ENCODE peak calls at places on chromosome 11, in seven cellular contexts. One of them, this sample, is unnamed.

GRCh38 chr11:63851354-63851753 is 12.4 kb downstream of the MARK2 start:
- DNase-seq in dorsolateral prefrontal cortex: no peak
- DNase-seq in adrenal gland: no peak
- DNase-seq in tibial artery: no peak
- DNase-seq in brain microvascular endothelial cell: no peak
- DNase-seq in GM23248: no peak
- DNase-seq in heart right ventricle: no peak
- DNase-seq in this sample: no peak

GRCh38 chr11:1437500-1437899 is 47.8 kb downstream of the BRSK2 start:
- DNase-seq in dorsolateral prefrontal cortex: no peak
- DNase-seq in GM23248: peak; percentile 60
- DNase-seq in heart right ventricle: peak; percentile 69
- DNase-seq in brain microvascular endothelial cell: peak; percentile 26
- DNase-seq in tibial artery: no peak
- DNase-seq in adrenal gland: no peak
- DNase-seq in this sample: no peak

GRCh38 chr11:57482782-57483569 is 22.6 kb downstream of the RTN4RL2 start:
- DNase-seq in heart right ventricle: peak; percentile 46
- DNase-seq in tibial artery: no peak
- DNase-seq in brain microvascular endothelial cell: peak; percentile 5
- DNase-seq in adrenal gland: no peak
- DNase-seq in GM23248: peak; percentile 74
- DNase-seq in dorsolateral prefrontal cortex: no peak
- DNase-seq in this sample: no peak

GRCh38 chr11:111417766-111418435 is 38.8 kb upstream of the POU2AF1 start:
- DNase-seq in heart right ventricle: peak; percentile 26
- DNase-seq in tibial artery: no peak
- DNase-seq in dorsolateral prefrontal cortex: no peak
- DNase-seq in brain microvascular endothelial cell: peak; percentile 31
- DNase-seq in adrenal gland: no peak
- DNase-seq in GM23248: peak; percentile 48
- DNase-seq in this sample: no peak

GRCh38 chr11:76735841-76736240 is 47.3 kb upstream of the TSKU start:
- DNase-seq in heart right ventricle: no peak
- DNase-seq in dorsolateral prefrontal cortex: no peak
- DNase-seq in brain microvascular endothelial cell: no peak
- DNase-seq in tibial artery: no peak
- DNase-seq in GM23248: no peak
- DNase-seq in adrenal gland: no peak
- DNase-seq in this sample: no peak

GRCh38 chr11:68569357-68569756 is 108.8 kb downstream of the PPP6R3 start:
- DNase-seq in adrenal gland: no peak
- DNase-seq in GM23248: no peak
- DNase-seq in brain microvascular endothelial cell: no peak
- DNase-seq in heart right ventricle: no peak
- DNase-seq in tibial artery: no peak
- DNase-seq in dorsolateral prefrontal cortex: no peak
- DNase-seq in this sample: no peak

GRCh38 chr11:81030186-81030585 is 1589.4 kb upstream of the TENM4 start:
- DNase-seq in heart right ventricle: no peak
- DNase-seq in dorsolateral prefrontal cortex: no peak
- DNase-seq in adrenal gland: no peak
- DNase-seq in brain microvascular endothelial cell: no peak
- DNase-seq in tibial artery: no peak
- DNase-seq in GM23248: no peak
- DNase-seq in this sample: no peak

GRCh38 chr11:111170761-111171379 is 74.7 kb upstream of the POU2AF2 start:
- DNase-seq in GM23248: no peak
- DNase-seq in tibial artery: no peak
- DNase-seq in dorsolateral prefrontal cortex: no peak
- DNase-seq in heart right ventricle: no peak
- DNase-seq in brain microvascular endothelial cell: no peak
- DNase-seq in adrenal gland: no peak
- DNase-seq in this sample: no peak

GRCh38 chr11:11620251-11620965 is 1.4 kb downstream of the GALNT18 start:
- DNase-seq in tibial artery: peak; percentile 80
- DNase-seq in brain microvascular endothelial cell: no peak
- DNase-seq in dorsolateral prefrontal cortex: no peak
- DNase-seq in heart right ventricle: peak; percentile 57
- DNase-seq in GM23248: peak; percentile 50
- DNase-seq in adrenal gland: peak; percentile 33
- DNase-seq in this sample: peak; percentile 64

GRCh38 chr11:72773291-72773690 is 20.6 kb downstream of the STARD10 start:
- DNase-seq in GM23248: peak; percentile 96
- DNase-seq in brain microvascular endothelial cell: peak; percentile 91
- DNase-seq in adrenal gland: peak; percentile 89
- DNase-seq in dorsolateral prefrontal cortex: peak; percentile 70
- DNase-seq in tibial artery: no peak
- DNase-seq in heart right ventricle: no peak
- DNase-seq in this sample: no peak

GRCh38 chr11:9089061-9089460 is 2.3 kb downstream of the SCUBE2 start:
- DNase-seq in GM23248: no peak
- DNase-seq in dorsolateral prefrontal cortex: no peak
- DNase-seq in tibial artery: no peak
- DNase-seq in brain microvascular endothelial cell: no peak
- DNase-seq in heart right ventricle: no peak
- DNase-seq in adrenal gland: no peak
- DNase-seq in this sample: no peak

GRCh38 chr11:102637731-102638130 is 12.6 kb upstream of the MMP20 start:
- DNase-seq in GM23248: no peak
- DNase-seq in adrenal gland: no peak
- DNase-seq in brain microvascular endothelial cell: no peak
- DNase-seq in heart right ventricle: no peak
- DNase-seq in tibial artery: no peak
- DNase-seq in dorsolateral prefrontal cortex: no peak
- DNase-seq in this sample: no peak

GRCh38 chr11:130427581-130428211 is 713 bp downstream of the ADAMTS8 start:
- DNase-seq in adrenal gland: no peak
- DNase-seq in brain microvascular endothelial cell: no peak
- DNase-seq in dorsolateral prefrontal cortex: no peak
- DNase-seq in GM23248: peak; percentile 58
- DNase-seq in heart right ventricle: no peak
- DNase-seq in tibial artery: no peak
- DNase-seq in this sample: no peak

GRCh38 chr11:118841469-118842222 is 42.0 kb upstream of the CXCR5 start:
- DNase-seq in adrenal gland: no peak
- DNase-seq in GM23248: no peak
- DNase-seq in heart right ventricle: no peak
- DNase-seq in dorsolateral prefrontal cortex: no peak
- DNase-seq in tibial artery: no peak
- DNase-seq in brain microvascular endothelial cell: no peak
- DNase-seq in this sample: no peak

GRCh38 chr11:117444256-117445096 is 116.8 kb downstream of the CEP164 start:
- DNase-seq in heart right ventricle: no peak
- DNase-seq in tibial artery: peak; percentile 32
- DNase-seq in adrenal gland: no peak
- DNase-seq in dorsolateral prefrontal cortex: no peak
- DNase-seq in GM23248: no peak
- DNase-seq in brain microvascular endothelial cell: no peak
- DNase-seq in this sample: no peak

GRCh38 chr11:115408036-115408911 is 95.9 kb downstream of the CADM1 start:
- DNase-seq in tibial artery: no peak
- DNase-seq in heart right ventricle: no peak
- DNase-seq in adrenal gland: peak; percentile 38
- DNase-seq in GM23248: no peak
- DNase-seq in brain microvascular endothelial cell: no peak
- DNase-seq in dorsolateral prefrontal cortex: no peak
- DNase-seq in this sample: no peak

GRCh38 chr11:98940913-98941312 is 79.8 kb upstream of the CNTN5 start:
- DNase-seq in GM23248: no peak
- DNase-seq in dorsolateral prefrontal cortex: no peak
- DNase-seq in adrenal gland: no peak
- DNase-seq in brain microvascular endothelial cell: no peak
- DNase-seq in heart right ventricle: no peak
- DNase-seq in tibial artery: no peak
- DNase-seq in this sample: no peak

GRCh38 chr11:77592727-77593126 is 3.0 kb downstream of the AQP11 start:
- DNase-seq in heart right ventricle: no peak
- DNase-seq in adrenal gland: no peak
- DNase-seq in tibial artery: no peak
- DNase-seq in brain microvascular endothelial cell: no peak
- DNase-seq in GM23248: no peak
- DNase-seq in dorsolateral prefrontal cortex: no peak
- DNase-seq in this sample: no peak

GRCh38 chr11:60905047-60905446 is 1.3 kb downstream of the PRPF19 start:
- DNase-seq in heart right ventricle: no peak
- DNase-seq in adrenal gland: no peak
- DNase-seq in dorsolateral prefrontal cortex: no peak
- DNase-seq in GM23248: peak; percentile 41
- DNase-seq in tibial artery: no peak
- DNase-seq in brain microvascular endothelial cell: no peak
- DNase-seq in this sample: no peak
- H3K27ac ChIP-seq in heart right ventricle: no peak overlapping the region
- H3K27ac ChIP-seq in adrenal gland: peak overlapping the region; percentile 50
- H3K27ac ChIP-seq in dorsolateral prefrontal cortex: peak overlapping the region; percentile 32
- H3K27ac ChIP-seq in GM23248: peak overlapping the region; percentile 89
- H3K27ac ChIP-seq in tibial artery: peak overlapping the region; percentile 94
- H3K27ac ChIP-seq in brain microvascular endothelial cell: peak overlapping the region; percentile 83
- H3K27ac ChIP-seq in this sample: no peak overlapping the region

GRCh38 chr11:35151241-35151640 is 12.3 kb downstream of the CD44 start:
- DNase-seq in tibial artery: no peak
- DNase-seq in adrenal gland: no peak
- DNase-seq in GM23248: peak; percentile 88
- DNase-seq in dorsolateral prefrontal cortex: no peak
- DNase-seq in brain microvascular endothelial cell: peak; percentile 59
- DNase-seq in heart right ventricle: no peak
- DNase-seq in this sample: no peak

GRCh38 chr11:35154960-35155359 is 16.0 kb downstream of the CD44 start:
- DNase-seq in adrenal gland: no peak
- DNase-seq in heart right ventricle: no peak
- DNase-seq in dorsolateral prefrontal cortex: no peak
- DNase-seq in brain microvascular endothelial cell: no peak
- DNase-seq in tibial artery: no peak
- DNase-seq in GM23248: no peak
- DNase-seq in this sample: no peak

GRCh38 chr11:35151896-35152295 is 12.9 kb downstream of the CD44 start:
- DNase-seq in brain microvascular endothelial cell: no peak
- DNase-seq in heart right ventricle: no peak
- DNase-seq in dorsolateral prefrontal cortex: no peak
- DNase-seq in adrenal gland: no peak
- DNase-seq in GM23248: peak; percentile 43
- DNase-seq in tibial artery: no peak
- DNase-seq in this sample: no peak

GRCh38 chr11:35153280-35153679 is 14.3 kb downstream of the CD44 start:
- DNase-seq in GM23248: peak; percentile 16
- DNase-seq in dorsolateral prefrontal cortex: no peak
- DNase-seq in brain microvascular endothelial cell: no peak
- DNase-seq in tibial artery: no peak
- DNase-seq in heart right ventricle: no peak
- DNase-seq in adrenal gland: no peak
- DNase-seq in this sample: no peak

GRCh38 chr11:35152575-35152974 is 13.6 kb downstream of the CD44 start:
- DNase-seq in tibial artery: no peak
- DNase-seq in adrenal gland: no peak
- DNase-seq in GM23248: peak; percentile 21
- DNase-seq in brain microvascular endothelial cell: no peak
- DNase-seq in heart right ventricle: no peak
- DNase-seq in dorsolateral prefrontal cortex: no peak
- DNase-seq in this sample: no peak
- H3K27ac ChIP-seq in tibial artery: no peak overlapping the region
- H3K27ac ChIP-seq in adrenal gland: no peak overlapping the region
- H3K27ac ChIP-seq in GM23248: peak overlapping the region; percentile 73
- H3K27ac ChIP-seq in brain microvascular endothelial cell: no peak overlapping the region
- H3K27ac ChIP-seq in heart right ventricle: no peak overlapping the region
- H3K27ac ChIP-seq in dorsolateral prefrontal cortex: no peak overlapping the region
- H3K27ac ChIP-seq in this sample: no peak overlapping the region

DNA sequence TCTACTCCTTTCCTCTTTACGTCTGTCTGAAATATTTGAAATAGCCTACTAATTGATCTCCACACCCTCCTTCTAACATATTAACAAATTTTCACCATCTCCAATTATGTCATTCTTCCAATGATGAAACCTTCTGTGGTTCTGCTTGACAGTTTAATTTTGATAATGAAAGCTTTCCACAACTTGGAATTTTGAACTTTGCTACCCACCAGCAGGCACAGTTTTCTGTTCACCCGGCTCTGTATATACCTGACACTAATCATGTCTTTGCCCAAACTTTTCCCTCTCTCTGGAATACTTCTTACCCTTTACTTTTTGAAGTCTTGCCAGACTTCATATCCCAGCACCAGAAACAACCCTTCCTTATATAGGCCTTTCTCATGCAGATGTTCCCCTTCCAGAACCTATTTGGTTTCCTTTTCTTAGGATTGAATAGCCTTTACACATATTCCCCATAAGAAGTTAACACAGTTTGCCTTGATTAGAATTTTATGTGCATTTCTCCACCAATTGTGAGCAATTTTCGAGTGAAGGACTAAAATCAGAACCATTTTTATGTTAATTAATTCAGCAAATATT is 173.3 kb downstream of the ARHGAP42 start:
- DNase-seq in adrenal gland: no peak
- DNase-seq in heart right ventricle: no peak
- DNase-seq in brain microvascular endothelial cell: no peak
- DNase-seq in dorsolateral prefrontal cortex: no peak
- DNase-seq in tibial artery: no peak
- DNase-seq in GM23248: no peak
- DNase-seq in this sample: no peak
- H3K27ac ChIP-seq in adrenal gland: no peak overlapping the region
- H3K27ac ChIP-seq in heart right ventricle: no peak overlapping the region
- H3K27ac ChIP-seq in brain microvascular endothelial cell: no peak overlapping the region
- H3K27ac ChIP-seq in dorsolateral prefrontal cortex: no peak overlapping the region
- H3K27ac ChIP-seq in tibial artery: no peak overlapping the region
- H3K27ac ChIP-seq in GM23248: no peak overlapping the region
- H3K27ac ChIP-seq in this sample: no peak overlapping the region

GRCh38 chr11:65064847-65065240 is 6.5 kb upstream of the NAALADL1 start:
- DNase-seq in tibial artery: no peak
- DNase-seq in GM23248: no peak
- DNase-seq in dorsolateral prefrontal cortex: no peak
- DNase-seq in adrenal gland: no peak
- DNase-seq in brain microvascular endothelial cell: no peak
- DNase-seq in heart right ventricle: no peak
- DNase-seq in this sample: no peak

GRCh38 chr11:65066315-65066714 is 8.0 kb upstream of the NAALADL1 start:
- DNase-seq in dorsolateral prefrontal cortex: no peak
- DNase-seq in GM23248: no peak
- DNase-seq in adrenal gland: no peak
- DNase-seq in tibial artery: no peak
- DNase-seq in heart right ventricle: no peak
- DNase-seq in brain microvascular endothelial cell: no peak
- DNase-seq in this sample: no peak

GRCh38 chr11:65067446-65067845 is 9.1 kb upstream of the NAALADL1 start:
- DNase-seq in GM23248: no peak
- DNase-seq in heart right ventricle: no peak
- DNase-seq in tibial artery: no peak
- DNase-seq in brain microvascular endothelial cell: no peak
- DNase-seq in adrenal gland: no peak
- DNase-seq in dorsolateral prefrontal cortex: no peak
- DNase-seq in this sample: no peak

GRCh38 chr11:65066805-65067291 is 8.5 kb upstream of the NAALADL1 start:
- DNase-seq in adrenal gland: no peak
- DNase-seq in GM23248: no peak
- DNase-seq in brain microvascular endothelial cell: no peak
- DNase-seq in tibial artery: no peak
- DNase-seq in dorsolateral prefrontal cortex: no peak
- DNase-seq in heart right ventricle: no peak
- DNase-seq in this sample: no peak

DNA sequence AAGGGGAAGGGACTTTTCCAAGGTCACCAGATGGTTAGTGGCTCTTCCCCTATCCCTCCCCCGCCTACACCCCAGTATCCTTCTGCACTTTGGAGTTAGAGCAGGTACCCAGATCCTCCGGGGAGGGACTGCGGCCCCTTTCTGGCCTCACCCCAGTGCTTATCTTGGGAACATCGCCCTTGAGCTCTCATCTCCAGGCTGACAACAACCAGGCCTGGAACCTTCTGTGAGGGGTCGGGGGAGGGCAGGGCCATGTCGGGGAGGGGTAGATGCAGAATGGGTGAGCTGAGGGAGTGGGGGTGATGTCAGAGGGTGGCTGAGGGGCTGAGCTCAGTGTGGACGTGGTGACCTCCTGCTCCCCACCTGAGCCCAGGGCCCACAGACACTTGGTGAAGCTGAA is 7.5 kb upstream of the NAALADL1 start:
- DNase-seq in brain microvascular endothelial cell: no peak
- DNase-seq in adrenal gland: no peak
- DNase-seq in GM23248: no peak
- DNase-seq in tibial artery: no peak
- DNase-seq in heart right ventricle: no peak
- DNase-seq in dorsolateral prefrontal cortex: no peak
- DNase-seq in this sample: no peak
- H3K27ac ChIP-seq in brain microvascular endothelial cell: no peak overlapping the region
- H3K27ac ChIP-seq in adrenal gland: no peak overlapping the region
- H3K27ac ChIP-seq in GM23248: no peak overlapping the region
- H3K27ac ChIP-seq in tibial artery: no peak overlapping the region
- H3K27ac ChIP-seq in heart right ventricle: no peak overlapping the region
- H3K27ac ChIP-seq in dorsolateral prefrontal cortex: no peak overlapping the region
- H3K27ac ChIP-seq in this sample: no peak overlapping the region

This sample was measured in heart left ventricle.